ENCODE peak calls at places on chromosomes 3 and 15, in eight cellular contexts. One of them, this sample, is unnamed.

GRCh38 chr3:50321146-50321843 is 1.2 kb downstream of the HYAL2 start:
- DNase-seq in HepG2: peak; percentile 84
- DNase-seq in uterus: peak; percentile 90
- DNase-seq in transverse colon: peak; percentile 91
- DNase-seq in CD8-positive, alpha-beta T cell: peak; percentile 69
- DNase-seq in stomach: peak; percentile 92
- DNase-seq in thoracic aorta: no peak
- DNase-seq in brain microvascular endothelial cell: peak; percentile 81
- DNase-seq in this sample: peak; percentile 92

GRCh38 chr15:35281515-35281914 is 196.4 kb upstream of the NANOGP8 start:
- DNase-seq in transverse colon: no peak
- DNase-seq in thoracic aorta: no peak
- DNase-seq in CD8-positive, alpha-beta T cell: no peak
- DNase-seq in HepG2: no peak
- DNase-seq in stomach: no peak
- DNase-seq in uterus: no peak
- DNase-seq in brain microvascular endothelial cell: peak; percentile 24
- DNase-seq in this sample: no peak

GRCh38 chr3:5376761-5377160 is 189.3 kb downstream of the EDEM1 start:
- DNase-seq in uterus: no peak
- DNase-seq in CD8-positive, alpha-beta T cell: no peak
- DNase-seq in thoracic aorta: no peak
- DNase-seq in stomach: peak; percentile 82
- DNase-seq in transverse colon: peak; percentile 37
- DNase-seq in HepG2: peak; percentile 85
- DNase-seq in brain microvascular endothelial cell: no peak
- DNase-seq in this sample: no peak

GRCh38 chr15:27133244-27133643 is 162.3 kb downstream of the GABRG3 start:
- DNase-seq in thoracic aorta: no peak
- DNase-seq in uterus: no peak
- DNase-seq in CD8-positive, alpha-beta T cell: no peak
- DNase-seq in HepG2: no peak
- DNase-seq in stomach: no peak
- DNase-seq in brain microvascular endothelial cell: no peak
- DNase-seq in transverse colon: no peak
- DNase-seq in this sample: no peak

GRCh38 chr3:77530870-77531269 is 491.0 kb downstream of the ROBO2 start:
- DNase-seq in thoracic aorta: no peak
- DNase-seq in transverse colon: no peak
- DNase-seq in CD8-positive, alpha-beta T cell: no peak
- DNase-seq in uterus: no peak
- DNase-seq in HepG2: no peak
- DNase-seq in brain microvascular endothelial cell: peak; percentile 40
- DNase-seq in stomach: no peak
- DNase-seq in this sample: no peak

GRCh38 chr3:126287536-126288181 is 69.5 kb downstream of the KLF15 start:
- DNase-seq in thoracic aorta: peak; percentile 24
- DNase-seq in uterus: peak; percentile 63
- DNase-seq in brain microvascular endothelial cell: peak; percentile 34
- DNase-seq in transverse colon: peak; percentile 53
- DNase-seq in stomach: peak; percentile 75
- DNase-seq in HepG2: peak; percentile 41
- DNase-seq in CD8-positive, alpha-beta T cell: no peak
- DNase-seq in this sample: no peak

GRCh38 chr3:24199775-24200247 is 254.7 kb downstream of the NR1D2 start:
- DNase-seq in brain microvascular endothelial cell: no peak
- DNase-seq in transverse colon: no peak
- DNase-seq in CD8-positive, alpha-beta T cell: no peak
- DNase-seq in thoracic aorta: no peak
- DNase-seq in HepG2: no peak
- DNase-seq in stomach: no peak
- DNase-seq in uterus: no peak
- DNase-seq in this sample: no peak

GRCh38 chr3:126389112-126389791 is 5.5 kb upstream of the CFAP100 start:
- DNase-seq in brain microvascular endothelial cell: peak; percentile 60
- DNase-seq in stomach: peak; percentile 95
- DNase-seq in CD8-positive, alpha-beta T cell: peak; percentile 4
- DNase-seq in uterus: peak; percentile 94
- DNase-seq in HepG2: peak; percentile 93
- DNase-seq in thoracic aorta: peak; percentile 78
- DNase-seq in transverse colon: peak; percentile 92
- DNase-seq in this sample: peak; percentile 56

GRCh38 chr3:60399295-60399694 is 852.0 kb downstream of the FHIT start:
- DNase-seq in thoracic aorta: no peak
- DNase-seq in stomach: no peak
- DNase-seq in brain microvascular endothelial cell: no peak
- DNase-seq in uterus: no peak
- DNase-seq in transverse colon: no peak
- DNase-seq in CD8-positive, alpha-beta T cell: no peak
- DNase-seq in HepG2: no peak
- DNase-seq in this sample: no peak

GRCh38 chr15:80174017-80174746 is 21.4 kb downstream of the FAH start:
- DNase-seq in CD8-positive, alpha-beta T cell: no peak
- DNase-seq in stomach: no peak
- DNase-seq in uterus: no peak
- DNase-seq in thoracic aorta: no peak
- DNase-seq in HepG2: no peak
- DNase-seq in transverse colon: no peak
- DNase-seq in brain microvascular endothelial cell: peak; percentile 37
- DNase-seq in this sample: no peak

GRCh38 chr15:100191161-100191560 is 150.6 kb downstream of the ADAMTS17 start:
- DNase-seq in HepG2: no peak
- DNase-seq in brain microvascular endothelial cell: no peak
- DNase-seq in stomach: no peak
- DNase-seq in thoracic aorta: no peak
- DNase-seq in CD8-positive, alpha-beta T cell: no peak
- DNase-seq in transverse colon: no peak
- DNase-seq in uterus: no peak
- DNase-seq in this sample: no peak

GRCh38 chr3:40086890-40087884 is 222.3 kb upstream of the EIF1B start:
- DNase-seq in brain microvascular endothelial cell: no peak
- DNase-seq in CD8-positive, alpha-beta T cell: no peak
- DNase-seq in stomach: no peak
- DNase-seq in thoracic aorta: no peak
- DNase-seq in uterus: no peak
- DNase-seq in HepG2: peak; percentile 92
- DNase-seq in transverse colon: peak; percentile 29
- DNase-seq in this sample: no peak

GRCh38 chr3:124772081-124772831 is 42.0 kb downstream of the UMPS start:
- DNase-seq in brain microvascular endothelial cell: peak; percentile 68
- DNase-seq in stomach: no peak
- DNase-seq in CD8-positive, alpha-beta T cell: no peak
- DNase-seq in HepG2: no peak
- DNase-seq in transverse colon: no peak
- DNase-seq in thoracic aorta: no peak
- DNase-seq in uterus: peak; percentile 65
- DNase-seq in this sample: peak; percentile 12

GRCh38 chr3:52535411-52536111 is 844 bp upstream of the UQCC5 start:
- DNase-seq in stomach: no peak
- DNase-seq in uterus: no peak
- DNase-seq in brain microvascular endothelial cell: no peak
- DNase-seq in thoracic aorta: no peak
- DNase-seq in transverse colon: no peak
- DNase-seq in HepG2: no peak
- DNase-seq in CD8-positive, alpha-beta T cell: no peak
- DNase-seq in this sample: no peak

GRCh38 chr3:197171481-197172067 is 126.8 kb downstream of the DLG1 start:
- DNase-seq in transverse colon: no peak
- DNase-seq in stomach: no peak
- DNase-seq in HepG2: no peak
- DNase-seq in CD8-positive, alpha-beta T cell: no peak
- DNase-seq in brain microvascular endothelial cell: no peak
- DNase-seq in uterus: no peak
- DNase-seq in thoracic aorta: no peak
- DNase-seq in this sample: no peak

GRCh38 chr3:28316226-28316625 is 32.3 kb upstream of the ZCWPW2 start:
- DNase-seq in stomach: no peak
- DNase-seq in transverse colon: no peak
- DNase-seq in HepG2: no peak
- DNase-seq in CD8-positive, alpha-beta T cell: no peak
- DNase-seq in uterus: no peak
- DNase-seq in brain microvascular endothelial cell: no peak
- DNase-seq in thoracic aorta: no peak
- DNase-seq in this sample: no peak

GRCh38 chr15:60520825-60521368 is 42.0 kb upstream of the ICE2 start:
- DNase-seq in brain microvascular endothelial cell: peak; percentile 74
- DNase-seq in transverse colon: peak; percentile 81
- DNase-seq in HepG2: peak; percentile 63
- DNase-seq in uterus: peak; percentile 72
- DNase-seq in stomach: peak; percentile 82
- DNase-seq in thoracic aorta: peak; percentile 21
- DNase-seq in CD8-positive, alpha-beta T cell: peak; percentile 74
- DNase-seq in this sample: peak; percentile 73

GRCh38 chr15:82021992-82022391 is 23.8 kb downstream of the MEX3B start:
- DNase-seq in thoracic aorta: no peak
- DNase-seq in stomach: no peak
- DNase-seq in brain microvascular endothelial cell: peak; percentile 21
- DNase-seq in CD8-positive, alpha-beta T cell: no peak
- DNase-seq in HepG2: no peak
- DNase-seq in uterus: peak; percentile 48
- DNase-seq in transverse colon: no peak
- DNase-seq in this sample: no peak

GRCh38 chr15:40029979-40030893 is 8.7 kb downstream of the SRP14 start:
- DNase-seq in HepG2: peak; percentile 50
- DNase-seq in uterus: no peak
- DNase-seq in transverse colon: peak; percentile 34
- DNase-seq in CD8-positive, alpha-beta T cell: no peak
- DNase-seq in thoracic aorta: no peak
- DNase-seq in stomach: no peak
- DNase-seq in brain microvascular endothelial cell: no peak
- DNase-seq in this sample: peak; percentile 28

GRCh38 chr3:152362086-152362485 is 93.4 kb downstream of the MBNL1 start:
- DNase-seq in CD8-positive, alpha-beta T cell: no peak
- DNase-seq in thoracic aorta: no peak
- DNase-seq in brain microvascular endothelial cell: no peak
- DNase-seq in transverse colon: no peak
- DNase-seq in stomach: no peak
- DNase-seq in HepG2: no peak
- DNase-seq in uterus: no peak
- DNase-seq in this sample: no peak
- H3K27me3 ChIP-seq in CD8-positive, alpha-beta T cell: no peaks in the 10 kb centered on the region
- H3K27me3 ChIP-seq in thoracic aorta: no peaks in the 10 kb centered on the region
- H3K27me3 ChIP-seq in brain microvascular endothelial cell: no peaks in the 10 kb centered on the region
- H3K27me3 ChIP-seq in transverse colon: no peaks in the 10 kb centered on the region
- H3K27me3 ChIP-seq in stomach: no peaks in the 10 kb centered on the region
- H3K27me3 ChIP-seq in HepG2: no peaks in the 10 kb centered on the region
- H3K27me3 ChIP-seq in uterus: no peaks in the 10 kb centered on the region
- H3K27me3 ChIP-seq in this sample: peaks cover 5% of the 10 kb centered on the region

GRCh38 chr3:56468184-56469106 is at the start of gene ERC2:
- DNase-seq in HepG2: peak; percentile 34
- DNase-seq in transverse colon: peak; percentile 12
- DNase-seq in CD8-positive, alpha-beta T cell: no peak
- DNase-seq in brain microvascular endothelial cell: no peak
- DNase-seq in thoracic aorta: no peak
- DNase-seq in uterus: no peak
- DNase-seq in stomach: peak; percentile 41
- DNase-seq in this sample: peak; percentile 83

GRCh38 chr3:56471771-56472170 is 3.5 kb upstream of the ERC2 start:
- DNase-seq in CD8-positive, alpha-beta T cell: no peak
- DNase-seq in brain microvascular endothelial cell: no peak
- DNase-seq in transverse colon: no peak
- DNase-seq in uterus: no peak
- DNase-seq in HepG2: no peak
- DNase-seq in thoracic aorta: no peak
- DNase-seq in stomach: no peak
- DNase-seq in this sample: no peak

GRCh38 chr3:56467108-56467507 is 1.2 kb downstream of the ERC2 start:
- DNase-seq in transverse colon: peak; percentile 70
- DNase-seq in brain microvascular endothelial cell: peak; percentile 70
- DNase-seq in stomach: peak; percentile 85
- DNase-seq in uterus: peak; percentile 28
- DNase-seq in HepG2: peak; percentile 64
- DNase-seq in thoracic aorta: no peak
- DNase-seq in CD8-positive, alpha-beta T cell: no peak
- DNase-seq in this sample: peak; percentile 92

GRCh38 chr3:56469141-56469540 is 874 bp upstream of the ERC2 start:
- DNase-seq in transverse colon: no peak
- DNase-seq in thoracic aorta: no peak
- DNase-seq in uterus: no peak
- DNase-seq in brain microvascular endothelial cell: no peak
- DNase-seq in stomach: no peak
- DNase-seq in CD8-positive, alpha-beta T cell: no peak
- DNase-seq in HepG2: no peak
- DNase-seq in this sample: no peak

GRCh38 chr3:56467801-56468183 is 475 bp downstream of the ERC2 start:
- DNase-seq in brain microvascular endothelial cell: no peak
- DNase-seq in uterus: no peak
- DNase-seq in stomach: no peak
- DNase-seq in thoracic aorta: no peak
- DNase-seq in HepG2: no peak
- DNase-seq in CD8-positive, alpha-beta T cell: no peak
- DNase-seq in transverse colon: no peak
- DNase-seq in this sample: peak; percentile 27
- H3K27ac ChIP-seq in brain microvascular endothelial cell: no peak overlapping the region
- H3K27ac ChIP-seq in uterus: no peak overlapping the region
- H3K27ac ChIP-seq in stomach: no peak overlapping the region
- H3K27ac ChIP-seq in thoracic aorta: no peak overlapping the region
- H3K27ac ChIP-seq in HepG2: no peak overlapping the region
- H3K27ac ChIP-seq in CD8-positive, alpha-beta T cell: no peak overlapping the region
- H3K27ac ChIP-seq in transverse colon: no peak overlapping the region
- H3K27ac ChIP-seq in this sample: no peak overlapping the region

DNA sequence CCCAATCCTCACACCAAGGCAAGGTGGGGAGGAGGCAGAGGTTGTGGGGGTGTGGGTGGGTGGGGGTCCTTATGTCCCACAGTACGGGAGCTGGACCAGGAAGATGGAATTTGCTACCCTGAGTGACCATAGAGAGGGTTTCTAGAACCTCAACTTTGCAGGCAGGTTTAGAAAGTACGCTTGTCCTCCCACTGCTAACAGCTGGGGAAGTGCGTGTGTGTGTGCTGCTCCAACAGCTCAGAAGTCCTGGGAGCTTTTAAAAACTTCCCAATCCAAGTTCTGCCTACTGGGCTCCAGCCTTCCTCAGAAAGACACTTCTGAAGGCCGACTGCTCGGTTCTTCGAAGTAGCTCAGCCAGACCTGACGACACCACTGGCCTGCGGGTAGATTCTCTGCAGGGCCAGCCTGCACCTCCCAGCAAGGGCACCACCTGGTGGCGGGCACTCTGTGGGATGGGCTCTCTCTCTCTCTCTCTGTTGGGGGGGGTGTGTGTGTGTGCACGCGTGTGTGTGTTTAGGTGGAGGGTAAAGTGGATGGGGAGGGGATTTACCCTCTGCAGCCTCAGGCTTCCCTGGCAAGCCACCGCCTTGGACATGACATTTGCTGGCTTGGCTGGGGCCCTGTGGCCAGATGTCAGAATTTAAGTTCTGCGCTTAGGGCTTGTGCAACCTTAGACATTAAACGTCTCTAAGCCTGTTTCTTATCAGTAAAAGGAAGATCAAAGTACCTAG is 15.6 kb downstream of the TMEM158 start:
- DNase-seq in CD8-positive, alpha-beta T cell: peak; percentile 70
- DNase-seq in stomach: peak; percentile 90
- DNase-seq in thoracic aorta: peak; percentile 50
- DNase-seq in brain microvascular endothelial cell: peak; percentile 58
- DNase-seq in transverse colon: peak; percentile 90
- DNase-seq in uterus: peak; percentile 87
- DNase-seq in HepG2: peak; percentile 41
- DNase-seq in this sample: peak; percentile 85
- TF ChIP-seq CTCF in CD8-positive, alpha-beta T cell: peak; percentile 56
- TF ChIP-seq CTCF in stomach: peak; percentile 71
- TF ChIP-seq CTCF in thoracic aorta: peak; percentile 80
- TF ChIP-seq CTCF in brain microvascular endothelial cell: peak; percentile 95
- TF ChIP-seq CTCF in transverse colon: peak; percentile 95
- TF ChIP-seq CTCF in uterus: peak; percentile 81
- TF ChIP-seq CTCF in HepG2: peak; percentile 96
- TF ChIP-seq CTCF in this sample: peak; percentile 89

GRCh38 chr15:88288661-88289060 is 32.1 kb upstream of the NTRK3 start:
- DNase-seq in transverse colon: no peak
- DNase-seq in thoracic aorta: no peak
- DNase-seq in HepG2: no peak
- DNase-seq in CD8-positive, alpha-beta T cell: no peak
- DNase-seq in uterus: no peak
- DNase-seq in brain microvascular endothelial cell: no peak
- DNase-seq in stomach: no peak
- DNase-seq in this sample: no peak
- H3K27me3 ChIP-seq in transverse colon: peaks cover 29% of the 10 kb centered on the region
- H3K27me3 ChIP-seq in thoracic aorta: no peaks in the 10 kb centered on the region
- H3K27me3 ChIP-seq in HepG2: no peaks in the 10 kb centered on the region
- H3K27me3 ChIP-seq in CD8-positive, alpha-beta T cell: peaks cover 9% of the 10 kb centered on the region
- H3K27me3 ChIP-seq in uterus: no peaks in the 10 kb centered on the region
- H3K27me3 ChIP-seq in brain microvascular endothelial cell: no peaks in the 10 kb centered on the region
- H3K27me3 ChIP-seq in stomach: peaks cover 15% of the 10 kb centered on the region
- H3K27me3 ChIP-seq in this sample: no peaks in the 10 kb centered on the region